ENCODE peak calls at places on chromosomes 4 and X, in ten cellular contexts. One of them, this sample, is unnamed.

GRCh38 chrX:103716967-103717366 is 6.3 kb downstream of the TMEM31 start:
- DNase-seq in A549: peak; percentile 10
- DNase-seq in adrenal gland: no peak
- DNase-seq in NB4: no peak
- DNase-seq in tibial nerve: no peak
- DNase-seq in spleen: no peak
- DNase-seq in erythroblast: no peak
- DNase-seq in upper lobe of left lung: no peak
- DNase-seq in HepG2: no peak
- DNase-seq in heart left ventricle: no peak
- DNase-seq in this sample: peak; percentile 33

GRCh38 chr4:71367546-71367945 is 28.7 kb downstream of the SLC4A4 start:
- DNase-seq in NB4: no peak
- DNase-seq in spleen: no peak
- DNase-seq in upper lobe of left lung: no peak
- DNase-seq in A549: no peak
- DNase-seq in tibial nerve: no peak
- DNase-seq in erythroblast: no peak
- DNase-seq in heart left ventricle: no peak
- DNase-seq in adrenal gland: no peak
- DNase-seq in HepG2: no peak
- DNase-seq in this sample: no peak

GRCh38 chrX:26848511-26848910 is 614.6 kb downstream of the PPP4R3C start:
- DNase-seq in tibial nerve: no peak
- DNase-seq in HepG2: no peak
- DNase-seq in A549: no peak
- DNase-seq in adrenal gland: no peak
- DNase-seq in NB4: no peak
- DNase-seq in erythroblast: no peak
- DNase-seq in spleen: no peak
- DNase-seq in heart left ventricle: no peak
- DNase-seq in upper lobe of left lung: no peak
- DNase-seq in this sample: no peak

GRCh38 chrX:82127228-82128123 is 925.6 kb downstream of the SH3BGRL start:
- DNase-seq in HepG2: no peak
- DNase-seq in upper lobe of left lung: no peak
- DNase-seq in spleen: no peak
- DNase-seq in tibial nerve: no peak
- DNase-seq in NB4: no peak
- DNase-seq in adrenal gland: no peak
- DNase-seq in heart left ventricle: no peak
- DNase-seq in A549: no peak
- DNase-seq in erythroblast: no peak
- DNase-seq in this sample: no peak

GRCh38 chrX:130171446-130172126 is at the start of gene RAB33A:
- DNase-seq in tibial nerve: no peak
- DNase-seq in NB4: peak; percentile 28
- DNase-seq in adrenal gland: no peak
- DNase-seq in A549: no peak
- DNase-seq in erythroblast: peak; percentile 20
- DNase-seq in upper lobe of left lung: no peak
- DNase-seq in heart left ventricle: no peak
- DNase-seq in spleen: peak; percentile 82
- DNase-seq in HepG2: no peak
- DNase-seq in this sample: no peak

GRCh38 chr4:16196482-16197393 is 29.5 kb downstream of the TAPT1 start:
- DNase-seq in erythroblast: no peak
- DNase-seq in spleen: no peak
- DNase-seq in tibial nerve: no peak
- DNase-seq in NB4: peak; percentile 50
- DNase-seq in heart left ventricle: no peak
- DNase-seq in upper lobe of left lung: no peak
- DNase-seq in adrenal gland: no peak
- DNase-seq in A549: peak; percentile 54
- DNase-seq in HepG2: peak; percentile 4
- DNase-seq in this sample: peak; percentile 4

GRCh38 chr4:25928956-25929336 is 14.9 kb downstream of the SMIM20 start:
- DNase-seq in adrenal gland: no peak
- DNase-seq in spleen: no peak
- DNase-seq in heart left ventricle: no peak
- DNase-seq in upper lobe of left lung: no peak
- DNase-seq in HepG2: no peak
- DNase-seq in A549: no peak
- DNase-seq in tibial nerve: no peak
- DNase-seq in erythroblast: no peak
- DNase-seq in NB4: no peak
- DNase-seq in this sample: no peak

GRCh38 chrX:17680732-17681413 is 56.4 kb upstream of the SCML1 start:
- DNase-seq in NB4: no peak
- DNase-seq in A549: peak; percentile 27
- DNase-seq in erythroblast: no peak
- DNase-seq in heart left ventricle: no peak
- DNase-seq in tibial nerve: no peak
- DNase-seq in adrenal gland: no peak
- DNase-seq in upper lobe of left lung: no peak
- DNase-seq in HepG2: no peak
- DNase-seq in spleen: no peak
- DNase-seq in this sample: no peak

GRCh38 chr4:63232058-63232457 is 1177.2 kb downstream of the TECRL start:
- DNase-seq in upper lobe of left lung: no peak
- DNase-seq in HepG2: no peak
- DNase-seq in adrenal gland: no peak
- DNase-seq in heart left ventricle: no peak
- DNase-seq in tibial nerve: no peak
- DNase-seq in A549: no peak
- DNase-seq in NB4: no peak
- DNase-seq in spleen: no peak
- DNase-seq in erythroblast: no peak
- DNase-seq in this sample: no peak

GRCh38 chr4:147157860-147158701 is 212.4 kb upstream of the TTC29 start:
- DNase-seq in heart left ventricle: peak; percentile 33
- DNase-seq in A549: peak; percentile 20
- DNase-seq in HepG2: peak; percentile 39
- DNase-seq in erythroblast: no peak
- DNase-seq in upper lobe of left lung: peak; percentile 21
- DNase-seq in spleen: peak; percentile 69
- DNase-seq in tibial nerve: no peak
- DNase-seq in NB4: no peak
- DNase-seq in adrenal gland: peak; percentile 13
- DNase-seq in this sample: peak; percentile 7

GRCh38 chr4:183503497-183504063 is 1.3 kb upstream of the ING2 start:
- DNase-seq in tibial nerve: peak; percentile 21
- DNase-seq in NB4: no peak
- DNase-seq in adrenal gland: no peak
- DNase-seq in upper lobe of left lung: no peak
- DNase-seq in erythroblast: peak; percentile 77
- DNase-seq in HepG2: no peak
- DNase-seq in heart left ventricle: no peak
- DNase-seq in spleen: no peak
- DNase-seq in A549: no peak
- DNase-seq in this sample: peak; percentile 8

GRCh38 chr4:97252615-97253154 is 890.6 kb downstream of the STPG2 start:
- DNase-seq in A549: no peak
- DNase-seq in upper lobe of left lung: no peak
- DNase-seq in adrenal gland: no peak
- DNase-seq in erythroblast: no peak
- DNase-seq in tibial nerve: no peak
- DNase-seq in heart left ventricle: no peak
- DNase-seq in spleen: no peak
- DNase-seq in NB4: no peak
- DNase-seq in HepG2: no peak
- DNase-seq in this sample: no peak

GRCh38 chrX:53882331-53882730 is 161.9 kb downstream of the PHF8 start:
- DNase-seq in tibial nerve: no peak
- DNase-seq in erythroblast: no peak
- DNase-seq in HepG2: peak; percentile 86
- DNase-seq in NB4: no peak
- DNase-seq in spleen: no peak
- DNase-seq in adrenal gland: no peak
- DNase-seq in A549: peak; percentile 62
- DNase-seq in heart left ventricle: no peak
- DNase-seq in upper lobe of left lung: no peak
- DNase-seq in this sample: peak; percentile 1

GRCh38 chr4:176001171-176002006 is 64.3 kb upstream of the WDR17 start:
- DNase-seq in erythroblast: no peak
- DNase-seq in A549: peak; percentile 8
- DNase-seq in heart left ventricle: peak; percentile 15
- DNase-seq in NB4: no peak
- DNase-seq in spleen: peak; percentile 75
- DNase-seq in adrenal gland: no peak
- DNase-seq in upper lobe of left lung: peak; percentile 71
- DNase-seq in HepG2: no peak
- DNase-seq in tibial nerve: no peak
- DNase-seq in this sample: peak; percentile 6

GRCh38 chr4:41413670-41414069 is 124.3 kb upstream of the LIMCH1 start:
- DNase-seq in heart left ventricle: no peak
- DNase-seq in upper lobe of left lung: no peak
- DNase-seq in tibial nerve: no peak
- DNase-seq in erythroblast: no peak
- DNase-seq in HepG2: no peak
- DNase-seq in A549: no peak
- DNase-seq in NB4: peak; percentile 29
- DNase-seq in adrenal gland: no peak
- DNase-seq in spleen: no peak
- DNase-seq in this sample: no peak

GRCh38 chr4:6052679-6053078 is 34.4 kb upstream of the C4orf50 start:
- DNase-seq in spleen: no peak
- DNase-seq in NB4: no peak
- DNase-seq in HepG2: no peak
- DNase-seq in erythroblast: no peak
- DNase-seq in tibial nerve: no peak
- DNase-seq in adrenal gland: no peak
- DNase-seq in heart left ventricle: no peak
- DNase-seq in upper lobe of left lung: no peak
- DNase-seq in A549: peak; percentile 26
- DNase-seq in this sample: no peak

GRCh38 chr4:1856071-1856919 is at the start of gene LETM1:
- DNase-seq in upper lobe of left lung: peak; percentile 98
- DNase-seq in heart left ventricle: peak; percentile 96
- DNase-seq in HepG2: peak; percentile 84
- DNase-seq in NB4: peak; percentile 100
- DNase-seq in spleen: peak; percentile 100
- DNase-seq in adrenal gland: peak; percentile 96
- DNase-seq in A549: peak; percentile 94
- DNase-seq in tibial nerve: peak; percentile 83
- DNase-seq in erythroblast: peak; percentile 94
- DNase-seq in this sample: peak; percentile 85
- TF ChIP-seq POLR2A in upper lobe of left lung: peak; percentile 16
- TF ChIP-seq POLR2A in heart left ventricle: peak; percentile 81
- TF ChIP-seq POLR2A in HepG2: peak; percentile 58
- TF ChIP-seq POLR2A in NB4: peak; percentile 93
- TF ChIP-seq POLR2A in spleen: no peak
- TF ChIP-seq POLR2A in adrenal gland: no peak
- TF ChIP-seq POLR2A in A549: peak; percentile 82
- TF ChIP-seq POLR2A in tibial nerve: peak; percentile 36
- TF ChIP-seq POLR2A in erythroblast: peak; percentile 81
- TF ChIP-seq POLR2A in this sample: peak; percentile 73

GRCh38 chr4:134585972-134586371 is 384.4 kb upstream of the PABPC4L start:
- DNase-seq in spleen: no peak
- DNase-seq in heart left ventricle: no peak
- DNase-seq in upper lobe of left lung: no peak
- DNase-seq in NB4: no peak
- DNase-seq in tibial nerve: no peak
- DNase-seq in adrenal gland: no peak
- DNase-seq in A549: no peak
- DNase-seq in erythroblast: no peak
- DNase-seq in HepG2: no peak
- DNase-seq in this sample: no peak
- TF ChIP-seq POLR2A in spleen: no peak
- TF ChIP-seq POLR2A in heart left ventricle: no peak
- TF ChIP-seq POLR2A in upper lobe of left lung: no peak
- TF ChIP-seq POLR2A in NB4: no peak
- TF ChIP-seq POLR2A in tibial nerve: no peak
- TF ChIP-seq POLR2A in adrenal gland: no peak
- TF ChIP-seq POLR2A in A549: no peak
- TF ChIP-seq POLR2A in erythroblast: no peak
- TF ChIP-seq POLR2A in HepG2: no peak
- TF ChIP-seq POLR2A in this sample: no peak

GRCh38 chr4:186037692-186038658 is 31.0 kb upstream of the TLR3 start:
- DNase-seq in NB4: peak; percentile 77
- DNase-seq in HepG2: peak; percentile 59
- DNase-seq in spleen: no peak
- DNase-seq in tibial nerve: peak; percentile 89
- DNase-seq in A549: peak; percentile 77
- DNase-seq in erythroblast: peak; percentile 57
- DNase-seq in heart left ventricle: peak; percentile 49
- DNase-seq in adrenal gland: peak; percentile 52
- DNase-seq in upper lobe of left lung: no peak
- DNase-seq in this sample: peak; percentile 33

GRCh38 chr4:186040316-186040715 is 28.6 kb upstream of the TLR3 start:
- DNase-seq in spleen: no peak
- DNase-seq in heart left ventricle: no peak
- DNase-seq in tibial nerve: no peak
- DNase-seq in A549: no peak
- DNase-seq in adrenal gland: no peak
- DNase-seq in HepG2: no peak
- DNase-seq in erythroblast: no peak
- DNase-seq in NB4: no peak
- DNase-seq in upper lobe of left lung: no peak
- DNase-seq in this sample: no peak

GRCh38 chr4:186037182-186037581 is 31.8 kb upstream of the TLR3 start:
- DNase-seq in heart left ventricle: no peak
- DNase-seq in HepG2: no peak
- DNase-seq in spleen: no peak
- DNase-seq in adrenal gland: no peak
- DNase-seq in NB4: no peak
- DNase-seq in erythroblast: no peak
- DNase-seq in A549: no peak
- DNase-seq in upper lobe of left lung: no peak
- DNase-seq in tibial nerve: no peak
- DNase-seq in this sample: no peak

DNA sequence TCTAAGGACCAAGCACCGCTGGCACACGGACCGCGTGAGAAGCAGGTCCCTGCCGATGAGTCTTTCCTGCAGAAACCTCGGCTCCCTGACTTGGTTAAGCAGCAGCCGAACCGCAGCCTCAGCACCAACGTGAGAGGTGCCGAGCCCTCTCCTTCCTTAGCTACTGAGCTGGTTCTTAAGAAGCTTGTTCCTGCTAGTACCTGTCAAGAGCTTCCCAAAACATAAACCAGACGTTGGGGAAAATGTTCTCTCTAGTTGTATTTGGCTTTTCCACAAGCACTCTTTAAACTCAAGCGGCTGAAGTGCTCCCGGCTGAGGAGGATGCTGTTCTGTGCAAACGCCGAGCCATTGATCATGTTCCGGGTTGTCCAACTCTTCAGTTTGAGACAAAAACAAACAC is 29.3 kb upstream of the TLR3 start:
- DNase-seq in heart left ventricle: no peak
- DNase-seq in A549: no peak
- DNase-seq in adrenal gland: no peak
- DNase-seq in spleen: no peak
- DNase-seq in erythroblast: no peak
- DNase-seq in HepG2: no peak
- DNase-seq in NB4: no peak
- DNase-seq in upper lobe of left lung: peak; percentile 57
- DNase-seq in tibial nerve: no peak
- DNase-seq in this sample: no peak
- TF ChIP-seq POLR2A in heart left ventricle: no peak
- TF ChIP-seq POLR2A in A549: no peak
- TF ChIP-seq POLR2A in adrenal gland: no peak
- TF ChIP-seq POLR2A in spleen: no peak
- TF ChIP-seq POLR2A in erythroblast: no peak
- TF ChIP-seq POLR2A in HepG2: no peak
- TF ChIP-seq POLR2A in NB4: no peak
- TF ChIP-seq POLR2A in upper lobe of left lung: no peak
- TF ChIP-seq POLR2A in tibial nerve: no peak
- TF ChIP-seq POLR2A in this sample: no peak

GRCh38 chrX:48475774-48476577 is at the start of gene FTSJ1:
- DNase-seq in erythroblast: peak; percentile 90
- DNase-seq in NB4: peak; percentile 92
- DNase-seq in upper lobe of left lung: peak; percentile 85
- DNase-seq in adrenal gland: peak; percentile 93
- DNase-seq in tibial nerve: peak; percentile 86
- DNase-seq in A549: peak; percentile 90
- DNase-seq in spleen: peak; percentile 96
- DNase-seq in heart left ventricle: peak; percentile 86
- DNase-seq in HepG2: peak; percentile 76
- DNase-seq in this sample: peak; percentile 23
- TF ChIP-seq POLR2A in erythroblast: peak; percentile 45
- TF ChIP-seq POLR2A in NB4: peak; percentile 53
- TF ChIP-seq POLR2A in upper lobe of left lung: peak; percentile 54
- TF ChIP-seq POLR2A in adrenal gland: peak; percentile 6
- TF ChIP-seq POLR2A in tibial nerve: peak; percentile 25
- TF ChIP-seq POLR2A in A549: peak; percentile 57
- TF ChIP-seq POLR2A in spleen: no peak
- TF ChIP-seq POLR2A in heart left ventricle: peak; percentile 35
- TF ChIP-seq POLR2A in HepG2: peak; percentile 50
- TF ChIP-seq POLR2A in this sample: peak; percentile 56